ENCODE peak calls at places on chromosomes 3 and 15, in nine cellular contexts. U is ovary; J is adipocyte; G is GDM1; S is activated T-cell treated with anti-CD3 and anti-CD28 coated beads for 4 hours; F is hepatocyte; I is aorta; T is CD8-positive, alpha-beta memory T cell; X is T1000. V is an unnamed sample.

GRCh38 chr3:194667363-194667762 is 4.6 kb downstream of the LSG1 start:
- DNase-seq in J (no peak), G (no peak), T (no peak), X (no peak), S (no peak), U (no peak), I (no peak), F (no peak), V (no peak)

GRCh38 chr3:38755130-38755529 is 60.9 kb downstream of the SCN10A start:
- DNase-seq in G (no peak), F (peak), X (no peak), S (no peak), T (no peak), J (peak), I (no peak), U (no peak), V (no peak)

GRCh38 chr15:52802110-52802509 is 12.0 kb upstream of the ONECUT1 start:
- DNase-seq in J (no peak), X (no peak), U (no peak), G (no peak), I (no peak), T (no peak), F (no peak), S (no peak), V (no peak)

GRCh38 chr3:58157649-58158048 is 53.1 kb downstream of the DNASE1L3 start:
- DNase-seq in X (no peak), S (no peak), J (no peak), F (no peak), U (no peak), G (no peak), I (no peak), T (no peak), V (no peak)

GRCh38 chr3:155035553-155035952 is 44.6 kb upstream of the MME start:
- DNase-seq in F (no peak), X (no peak), I (no peak), J (no peak), G (no peak), U (no peak), T (no peak), S (no peak), V (no peak)

GRCh38 chr3:51434746-51435323 is 43.8 kb downstream of the RBM15B start:
- DNase-seq in F (peak), S (peak), T (peak), I (no peak), G (peak), U (no peak), J (peak), X (no peak), V (peak)

GRCh38 chr3:13161021-13161759 is 88.0 kb upstream of the IQSEC1 start:
- DNase-seq in G (no peak), F (no peak), I (peak), T (no peak), S (no peak), U (no peak), X (no peak), J (no peak), V (no peak)

GRCh38 chr15:75104804-75105557 is 81.6 kb downstream of the PPCDC start:
- DNase-seq in J (peak), G (peak), S (no peak), T (no peak), F (peak), U (no peak), I (no peak), X (peak), V (peak)